ENCODE peak calls at places on chromosomes 4 and X, in nine cellular contexts. P, D, S, N, W, Q, K, Z and H are unnamed samples.

GRCh38 chr4:45438047-45438446 is 685.8 kb downstream of the GABRG1 start:
- DNase-seq in P (no peak), D (peak), W (no peak), Z (no peak), K (no peak), S (no peak), N (no peak), Q (no peak), H (no peak)

GRCh38 chr4:78250500-78250899 is 193.4 kb downstream of the FRAS1 start:
- DNase-seq in W (no peak), D (no peak), Z (no peak), K (no peak), S (no peak), N (no peak), P (no peak), Q (no peak), H (no peak)

GRCh38 chr4:157700898-157701694 is 471.7 kb downstream of the GASK1B start:
- DNase-seq in D (no peak), Q (no peak), W (no peak), S (no peak), P (no peak), K (no peak), N (no peak), Z (no peak), H (no peak)

GRCh38 chrX:71621644-71622346 is 3.5 kb upstream of the CXCR3 start:
- DNase-seq in K (no peak), N (no peak), W (no peak), S (no peak), P (no peak), Q (peak), Z (no peak), D (peak), H (no peak)

GRCh38 chr4:73533515-73534422 is 52.2 kb downstream of the AFM start:
- DNase-seq in K (no peak), Z (peak), P (no peak), D (no peak), N (no peak), S (no peak), Q (no peak), W (no peak), H (no peak)

GRCh38 chr4:98519268-98519993 is 139.0 kb downstream of the TSPAN5 start:
- DNase-seq in Z (no peak), W (no peak), K (no peak), N (peak), S (no peak), D (peak), Q (no peak), P (no peak), H (no peak)

GRCh38 chr4:112813790-112814189 is 176.8 kb downstream of the LARP7 start:
- DNase-seq in K (no peak), Z (no peak), S (no peak), W (peak), N (peak), Q (no peak), P (no peak), D (peak), H (no peak)

GRCh38 chr4:31365006-31365690 is 645.0 kb downstream of the PCDH7 start:
- DNase-seq in N (no peak), D (no peak), Z (no peak), W (no peak), Q (no peak), K (no peak), S (no peak), P (no peak), H (no peak)

GRCh38 chrX:120549483-120550452 is 11.0 kb downstream of the CUL4B start:
- DNase-seq in D (peak), W (no peak), Q (peak), Z (peak), N (peak), S (no peak), K (no peak), P (no peak), H (peak)

GRCh38 chr4:27005512-27006246 is 145.0 kb downstream of the STIM2 start:
- DNase-seq in W (no peak), N (peak), Z (peak), D (peak), P (peak), K (no peak), S (no peak), Q (no peak), H (peak)

GRCh38 chrX:40105791-40106676 is 8.3 kb upstream of the BCOR start:
- DNase-seq in N (no peak), D (no peak), P (peak), K (peak), W (no peak), Q (no peak), S (peak), Z (peak), H (no peak)

GRCh38 chrX:2549874-2550273 is 49.1 kb upstream of the DHRSX start:
- DNase-seq in K (no peak), W (no peak), P (peak), Z (no peak), S (no peak), N (no peak), D (no peak), Q (no peak), H (no peak)

GRCh38 chr4:93299116-93299515 is 529.4 kb upstream of the ATOH1 start:
- DNase-seq in D (no peak), P (no peak), W (no peak), S (no peak), Z (no peak), N (no peak), K (no peak), Q (no peak), H (no peak)

GRCh38 chr4:6297266-6297815 is 27.7 kb downstream of the WFS1 start:
- DNase-seq in K (no peak), P (no peak), W (no peak), N (no peak), Q (no peak), Z (no peak), S (no peak), D (no peak), H (no peak)

GRCh38 chrX:77070108-77070918 is 376.9 kb upstream of the FGF16 start:
- DNase-seq in S (no peak), W (no peak), P (no peak), K (no peak), D (no peak), N (no peak), Q (no peak), Z (no peak), H (no peak)

GRCh38 chrX:13398073-13398823 is 78.4 kb upstream of the ATXN3L start:
- DNase-seq in Q (peak), D (peak), P (no peak), K (peak), Z (peak), S (peak), N (peak), W (peak), H (peak)

GRCh38 chr4:70863099-70863790 is 23.6 kb upstream of the GRSF1 start:
- DNase-seq in Z (no peak), D (no peak), P (no peak), N (no peak), Q (no peak), S (no peak), K (no peak), W (no peak), H (no peak)

GRCh38 chr4:15740764-15741404 is 37.2 kb upstream of the CD38 start:
- DNase-seq in Z (no peak), Q (no peak), S (no peak), D (no peak), P (no peak), W (no peak), N (no peak), K (no peak), H (no peak)

GRCh38 chrX:112147206-112147605 is 64.6 kb upstream of the TRPC5 start:
- DNase-seq in Z (peak), P (peak), D (no peak), S (no peak), Q (no peak), N (no peak), K (no peak), W (peak), H (no peak)

GRCh38 chr4:4437798-4438470 is 51.0 kb downstream of the NSG1 start:
- DNase-seq in Q (no peak), S (no peak), P (no peak), N (no peak), D (no peak), W (no peak), K (no peak), Z (no peak), H (no peak)

GRCh38 chr4:23237771-23238170 is 545.0 kb downstream of the GBA3 start:
- DNase-seq in P (no peak), N (no peak), Q (no peak), K (no peak), W (no peak), D (peak), S (no peak), Z (no peak), H (no peak)

GRCh38 chr4:151727365-151727764 is 33.4 kb downstream of the GATB start:
- DNase-seq in D (no peak), S (no peak), P (no peak), N (no peak), Z (peak), W (no peak), K (no peak), Q (no peak), H (peak)

GRCh38 chrX:38754102-38754790 is 47.0 kb upstream of the MID1IP1 start:
- DNase-seq in W (peak), Z (peak), N (peak), Q (peak), P (peak), D (peak), S (no peak), K (no peak), H (no peak)

GRCh38 chr4:56040842-56041241 is 92.1 kb downstream of the CEP135 start:
- DNase-seq in S (no peak), Z (no peak), K (no peak), N (no peak), D (no peak), W (no peak), Q (no peak), P (no peak), H (no peak)

GRCh38 chrX:111013778-111014455 is 82.1 kb upstream of the PAK3 start:
- DNase-seq in P (no peak), Q (no peak), N (no peak), S (no peak), W (no peak), D (no peak), K (no peak), Z (no peak), H (no peak)

GRCh38 chr4:7341486-7342222 is 93.1 kb downstream of the PSAPL1 start:
- DNase-seq in Q (no peak), W (no peak), D (no peak), P (no peak), Z (no peak), N (no peak), K (no peak), S (no peak), H (no peak)

GRCh38 chr4:188858696-188859095 is 719.5 kb downstream of the TRIML1 start:
- DNase-seq in W (no peak), D (no peak), K (no peak), P (no peak), Z (no peak), S (no peak), Q (no peak), N (no peak), H (no peak)

GRCh38 chr4:94941706-94942105 is 184.0 kb downstream of the BMPR1B start:
- DNase-seq in P (no peak), N (no peak), Q (no peak), D (no peak), Z (no peak), S (no peak), W (no peak), K (no peak), H (no peak)

GRCh38 chr4:52993771-52994170 is 131.7 kb downstream of the RASL11B start:
- DNase-seq in K (no peak), S (no peak), Z (no peak), D (no peak), Q (no peak), N (no peak), W (no peak), P (no peak), H (no peak)

GRCh38 chr4:8688041-8688907 is 95.7 kb downstream of the CPZ start:
- DNase-seq in P (peak), W (peak), N (peak), S (peak), D (no peak), Z (peak), Q (no peak), K (peak), H (no peak)

GRCh38 chr4:109560687-109561452 is 824 bp downstream of the MCUB start:
- DNase-seq in N (peak), S (no peak), W (peak), Q (peak), D (peak), P (peak), Z (peak), K (no peak), H (no peak)

GRCh38 chr4:55078987-55079386 is 46.4 kb downstream of the KDR start:
- DNase-seq in S (no peak), W (no peak), K (no peak), D (peak), N (peak), P (no peak), Q (peak), Z (peak), H (no peak)

GRCh38 chr4:70734971-70735370 is 13.2 kb downstream of the RUFY3 start:
- DNase-seq in N (no peak), W (no peak), Q (no peak), P (no peak), S (no peak), K (no peak), D (no peak), Z (no peak), H (no peak)

GRCh38 chrX:46803140-46803539 is 33.7 kb upstream of the RP2 start:
- DNase-seq in K (no peak), W (no peak), N (no peak), P (no peak), Q (no peak), S (no peak), Z (peak), D (peak), H (no peak)

GRCh38 chrX:19332983-19333382 is 10.7 kb upstream of the PDHA1 start:
- DNase-seq in D (peak), Q (no peak), S (no peak), W (no peak), N (no peak), Z (no peak), K (no peak), P (no peak), H (no peak)

GRCh38 chrX:135543924-135544323 is 23.5 kb downstream of the INTS6L start:
- DNase-seq in P (peak), K (no peak), D (no peak), N (no peak), W (no peak), Z (no peak), S (no peak), Q (no peak), H (no peak)

GRCh38 chr4:113223001-113223400 is 173.5 kb downstream of the ANK2 start:
- DNase-seq in Z (no peak), K (no peak), D (no peak), P (no peak), Q (no peak), W (no peak), N (no peak), S (no peak), H (no peak)

DNA sequence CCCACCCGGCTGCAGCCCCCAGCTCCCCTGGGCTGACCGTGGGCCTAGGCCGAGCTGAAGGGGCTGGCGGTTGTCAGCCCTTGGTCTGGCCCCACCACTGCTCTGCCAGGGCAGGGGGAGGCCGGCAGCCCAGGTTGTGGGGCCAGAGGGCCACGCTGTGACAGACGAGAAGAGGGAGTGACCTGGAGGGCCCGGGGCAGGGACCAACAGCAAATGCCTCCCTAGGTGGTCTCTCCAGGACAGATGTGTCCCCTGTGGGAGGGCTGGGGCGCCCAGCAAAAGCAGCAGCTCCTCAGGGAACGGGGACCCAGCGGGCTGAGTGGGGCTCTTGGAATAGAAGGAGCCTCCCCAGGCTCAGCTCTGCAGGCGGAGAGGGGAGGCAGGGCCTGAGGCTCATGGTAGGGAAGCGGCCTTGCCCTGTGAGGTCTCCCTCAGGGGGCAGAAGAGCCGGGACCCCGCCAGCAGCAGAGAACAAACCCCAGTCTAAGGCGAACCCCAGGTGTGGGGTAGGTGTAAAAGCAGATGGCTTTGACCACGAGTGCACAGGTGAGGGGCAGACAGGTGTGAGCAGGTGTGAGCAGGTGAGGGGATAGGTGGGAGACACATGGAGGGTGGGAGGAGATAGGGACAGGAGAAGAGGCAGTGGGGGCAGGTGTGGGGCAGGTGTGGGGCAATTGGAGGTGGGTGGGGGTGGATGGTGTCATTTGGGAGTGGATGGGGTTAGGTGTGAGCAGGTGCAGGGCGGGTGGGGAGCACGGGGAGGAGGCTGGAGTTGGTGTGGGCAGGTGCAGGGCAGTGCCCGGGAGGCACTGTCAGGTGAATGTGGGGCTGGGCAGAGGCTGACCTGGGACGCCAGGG is 34.1 kb upstream of the SPON2 start:
- DNase-seq in W (no peak), Q (no peak), P (peak), Z (no peak), S (peak), D (no peak), N (no peak), K (no peak), H (no peak)
- H3K27ac ChIP-seq in W (no peak), Q (no peak), P (peak), Z (no peak), S (no peak), D (no peak), N (no peak), K (no peak), H (no peak)

DNA sequence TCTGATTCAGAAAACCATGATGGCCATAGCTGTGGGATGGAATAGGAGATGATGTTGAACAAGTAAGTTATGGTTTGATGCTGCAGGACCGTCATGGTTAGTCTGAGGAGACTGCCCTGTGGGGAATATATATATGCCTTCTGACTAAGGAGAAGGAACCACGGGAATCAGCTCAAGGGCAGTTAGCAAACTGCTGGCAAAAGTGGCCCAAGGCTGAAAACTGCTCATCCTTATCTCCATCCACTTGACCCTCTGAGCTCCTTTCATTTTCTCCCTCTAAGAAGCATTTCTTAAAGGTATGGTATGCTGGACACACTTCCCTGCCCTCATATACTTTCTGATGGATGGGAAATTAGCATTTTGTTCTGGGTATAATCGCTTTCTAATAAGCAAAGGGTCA is 161.9 kb downstream of the ENOX2 start:
- DNase-seq in D (no peak), W (no peak), K (no peak), N (no peak), S (no peak), Z (no peak), P (no peak), Q (no peak), H (no peak)
- H3K27ac ChIP-seq in D (no peak), W (no peak), K (no peak), N (no peak), S (no peak), Z (no peak), P (no peak), Q (no peak), H (no peak)

DNA sequence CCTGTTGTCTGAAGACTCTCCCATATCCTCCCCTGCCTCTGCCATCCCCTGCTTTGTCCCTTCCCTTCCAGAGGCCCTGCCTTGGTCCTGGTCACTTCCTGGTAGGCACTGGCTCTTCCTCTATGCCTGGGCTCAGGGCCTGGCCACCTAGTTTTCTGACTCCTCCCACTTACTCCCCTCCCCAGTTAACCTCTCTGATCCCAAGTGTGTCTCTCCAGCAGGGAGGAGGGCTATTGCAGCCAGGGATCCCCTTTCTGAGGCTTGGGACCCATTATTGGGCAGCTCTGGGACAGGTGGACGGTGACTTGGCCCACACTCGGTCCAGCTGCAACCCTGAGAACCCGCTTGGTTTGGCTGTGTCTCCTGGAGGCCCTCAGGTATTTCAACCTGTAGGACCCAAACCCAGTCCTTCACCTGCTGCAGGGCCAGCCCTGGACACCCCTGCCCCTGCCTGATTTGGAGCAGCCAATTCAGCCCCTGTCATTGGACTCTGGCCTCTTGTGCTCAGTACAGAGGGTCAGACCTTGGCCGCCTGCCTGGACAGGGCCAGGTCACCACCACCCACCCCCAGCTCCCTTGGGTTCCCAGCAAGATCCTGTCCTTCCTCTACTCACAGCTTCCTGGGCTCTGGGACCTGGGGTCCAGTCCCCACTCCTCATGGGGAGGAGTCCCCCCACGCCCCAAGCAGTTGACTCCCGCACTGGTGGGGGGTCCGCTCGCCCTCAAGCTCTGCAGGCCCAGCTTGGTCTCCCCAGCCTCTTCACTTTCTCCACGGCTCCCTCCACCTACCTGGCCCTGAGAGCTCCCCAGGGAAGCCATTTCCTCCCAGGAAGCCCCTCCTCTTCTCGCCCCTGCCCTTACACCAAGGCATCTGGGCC is 1.1 kb upstream of the SH3BP2 start:
- DNase-seq in N (no peak), W (no peak), Z (no peak), K (peak), Q (peak), D (no peak), P (peak), S (peak), H (no peak)
- H3K27ac ChIP-seq in N (no peak), W (no peak), Z (no peak), K (peak), Q (peak), D (no peak), P (no peak), S (peak), H (no peak)

DNA sequence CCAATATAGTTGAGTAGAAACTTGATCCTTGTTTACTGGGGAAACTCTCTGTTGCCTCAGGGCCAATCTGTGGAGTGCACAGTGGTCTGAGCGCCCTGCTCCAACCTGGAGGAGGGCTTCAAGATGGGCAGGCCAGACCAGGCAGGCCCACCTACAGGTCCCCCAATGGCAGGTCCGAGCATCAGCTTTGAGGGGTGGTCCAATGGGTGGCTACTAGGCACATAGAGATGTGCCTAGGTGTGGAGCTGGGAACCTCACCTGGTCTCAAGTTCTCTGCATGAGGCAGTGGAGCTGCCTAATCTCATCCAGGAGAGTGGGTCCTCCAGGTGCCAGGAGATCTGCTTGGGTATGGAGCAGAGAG is 252.9 kb downstream of the ARHGAP10 start:
- DNase-seq in S (no peak), P (no peak), Z (no peak), N (no peak), D (no peak), K (no peak), Q (no peak), W (no peak), H (no peak)
- H3K27ac ChIP-seq in S (no peak), P (no peak), Z (no peak), N (no peak), D (no peak), K (no peak), Q (peak), W (no peak), H (no peak)

GRCh38 chr4:134089885-134090284 is 111.7 kb downstream of the PABPC4L start:
- DNase-seq in D (no peak), K (no peak), P (no peak), S (no peak), N (no peak), Q (no peak), Z (no peak), W (no peak), H (no peak)

GRCh38 chr4:134085525-134085924 is 116.1 kb downstream of the PABPC4L start:
- DNase-seq in P (no peak), D (no peak), K (no peak), W (no peak), Q (no peak), S (no peak), N (no peak), Z (no peak), H (no peak)
- H3K27ac ChIP-seq in P (no peak), D (no peak), K (no peak), W (no peak), Q (no peak), S (no peak), N (no peak), Z (no peak), H (no peak)